ENCODE peak calls at places on chromosomes 5 and 9, in five cellular contexts. One of them, this sample, is unnamed.
A peak's percentile ranks its signal among the peaks of the same experiment; 100 is the strongest.

GRCh38 chr5:36344900-36345299 is 43.2 kb upstream of the RANBP3L start:
- DNase-seq in GM12892: no peak
- DNase-seq in H1: no peak
- DNase-seq in GM12878: no peak
- DNase-seq in K562: no peak
- DNase-seq in this sample: no peak

GRCh38 chr9:129379181-129379836 is 201.2 kb upstream of the IER5L start:
- DNase-seq in GM12892: no peak
- DNase-seq in H1: no peak
- DNase-seq in GM12878: no peak
- DNase-seq in K562: no peak
- DNase-seq in this sample: no peak

GRCh38 chr5:42454216-42454995 is 31.2 kb downstream of the GHR start:
- DNase-seq in GM12892: no peak
- DNase-seq in H1: no peak
- DNase-seq in GM12878: no peak
- DNase-seq in K562: no peak
- DNase-seq in this sample: no peak

GRCh38 chr5:117788596-117788995 is 1199.8 kb downstream of the DTWD2 start:
- DNase-seq in GM12892: no peak
- DNase-seq in H1: no peak
- DNase-seq in GM12878: no peak
- DNase-seq in K562: no peak
- DNase-seq in this sample: no peak

GRCh38 chr9:92405770-92406169 is 1.4 kb upstream of the OGN start:
- DNase-seq in GM12892: no peak
- DNase-seq in H1: no peak
- DNase-seq in GM12878: no peak
- DNase-seq in K562: no peak
- DNase-seq in this sample: no peak

GRCh38 chr9:128550226-128550625 is 2.2 kb upstream of the SPTAN1 start:
- DNase-seq in GM12892: no peak
- DNase-seq in H1: no peak
- DNase-seq in GM12878: no peak
- DNase-seq in K562: no peak
- DNase-seq in this sample: no peak

GRCh38 chr5:8848997-8849585 is 696.8 kb downstream of the SEMA5A start:
- DNase-seq in GM12892: no peak
- DNase-seq in H1: no peak
- DNase-seq in GM12878: no peak
- DNase-seq in K562: no peak
- DNase-seq in this sample: no peak

GRCh38 chr9:122179690-122180074 is 20.0 kb downstream of the MORN5 start:
- DNase-seq in GM12892: no peak
- DNase-seq in H1: no peak
- DNase-seq in GM12878: no peak
- DNase-seq in K562: no peak
- DNase-seq in this sample: no peak

GRCh38 chr9:18429065-18429464 is 44.9 kb upstream of the ADAMTSL1 start:
- DNase-seq in GM12892: no peak
- DNase-seq in H1: no peak
- DNase-seq in GM12878: no peak
- DNase-seq in K562: no peak
- DNase-seq in this sample: no peak

GRCh38 chr5:168064933-168065622 is 226.4 kb upstream of the WWC1 start:
- DNase-seq in GM12892: no peak
- DNase-seq in H1: no peak
- DNase-seq in GM12878: no peak
- DNase-seq in K562: no peak
- DNase-seq in this sample: no peak

GRCh38 chr9:3597792-3598191 is 72.0 kb upstream of the RFX3 start:
- DNase-seq in GM12892: no peak
- DNase-seq in H1: no peak
- DNase-seq in GM12878: no peak
- DNase-seq in K562: no peak
- DNase-seq in this sample: no peak

GRCh38 chr5:79088507-79088906 is 18.9 kb downstream of the BHMT2 start:
- DNase-seq in GM12892: no peak
- DNase-seq in H1: no peak
- DNase-seq in GM12878: no peak
- DNase-seq in K562: no peak
- DNase-seq in this sample: no peak

GRCh38 chr5:112390327-112390726 is 28.8 kb downstream of the EPB41L4A start:
- DNase-seq in GM12892: no peak
- DNase-seq in H1: no peak
- DNase-seq in GM12878: no peak
- DNase-seq in K562: no peak
- DNase-seq in this sample: no peak

GRCh38 chr5:125661584-125661983 is 761.6 kb upstream of the GRAMD2B start:
- DNase-seq in GM12892: no peak
- DNase-seq in H1: no peak
- DNase-seq in GM12878: no peak
- DNase-seq in K562: no peak
- DNase-seq in this sample: no peak

GRCh38 chr5:174045470-174046025 is at the start of gene NSG2:
- DNase-seq in GM12892: peak; percentile 41
- DNase-seq in H1: peak; percentile 83
- DNase-seq in GM12878: peak; percentile 16
- DNase-seq in K562: peak; percentile 75
- DNase-seq in this sample: peak; percentile 39

GRCh38 chr9:93267681-93268505 is 84.0 kb downstream of the WNK2 start:
- DNase-seq in GM12892: peak; percentile 13
- DNase-seq in H1: no peak
- DNase-seq in GM12878: no peak
- DNase-seq in K562: peak; percentile 3
- DNase-seq in this sample: peak; percentile 25

GRCh38 chr9:4541281-4541680 is 51.0 kb downstream of the SLC1A1 start:
- DNase-seq in GM12892: no peak
- DNase-seq in H1: no peak
- DNase-seq in GM12878: no peak
- DNase-seq in K562: no peak
- DNase-seq in this sample: no peak

GRCh38 chr5:145829708-145830361 is 5.3 kb downstream of the PRELID2 start:
- DNase-seq in GM12892: no peak
- DNase-seq in H1: no peak
- DNase-seq in GM12878: no peak
- DNase-seq in K562: no peak
- DNase-seq in this sample: no peak

GRCh38 chr5:137758719-137759312 is 4.7 kb upstream of the HNRNPA0 start:
- DNase-seq in GM12892: no peak
- DNase-seq in H1: no peak
- DNase-seq in GM12878: peak; percentile 57
- DNase-seq in K562: no peak
- DNase-seq in this sample: no peak

GRCh38 chr9:81390802-81391456 is 298.4 kb downstream of the TLE1 start:
- DNase-seq in GM12892: no peak
- DNase-seq in H1: no peak
- DNase-seq in GM12878: no peak
- DNase-seq in K562: no peak
- DNase-seq in this sample: no peak

GRCh38 chr5:39395521-39395920 is 29.3 kb downstream of the DAB2 start:
- DNase-seq in GM12892: no peak
- DNase-seq in H1: no peak
- DNase-seq in GM12878: no peak
- DNase-seq in K562: no peak
- DNase-seq in this sample: no peak

GRCh38 chr9:104854613-104855012 is 73.3 kb downstream of the ABCA1 start:
- DNase-seq in GM12892: no peak
- DNase-seq in H1: no peak
- DNase-seq in GM12878: no peak
- DNase-seq in K562: no peak
- DNase-seq in this sample: no peak

GRCh38 chr5:53730938-53731337 is 170.5 kb downstream of the NDUFS4 start:
- DNase-seq in GM12892: no peak
- DNase-seq in H1: no peak
- DNase-seq in GM12878: no peak
- DNase-seq in K562: no peak
- DNase-seq in this sample: no peak

GRCh38 chr9:840343-840742 is 1.2 kb upstream of the DMRT1 start:
- DNase-seq in GM12892: no peak
- DNase-seq in H1: peak; percentile 73
- DNase-seq in GM12878: no peak
- DNase-seq in K562: no peak
- DNase-seq in this sample: no peak
- TF ChIP-seq POLR2AphosphoS5 in GM12892: no peak
- TF ChIP-seq POLR2AphosphoS5 in H1: peak; percentile 92
- TF ChIP-seq POLR2AphosphoS5 in GM12878: no peak
- TF ChIP-seq POLR2AphosphoS5 in K562: no peak
- TF ChIP-seq POLR2AphosphoS5 in this sample: no peak

GRCh38 chr5:134648425-134649162 is at the start of gene SEC24A:
- DNase-seq in GM12892: peak; percentile 92
- DNase-seq in H1: peak; percentile 89
- DNase-seq in GM12878: no peak
- DNase-seq in K562: peak; percentile 89
- DNase-seq in this sample: peak; percentile 91

GRCh38 chr5:134649163-134649916 is 755 bp downstream of the SEC24A start:
- DNase-seq in GM12892: no peak
- DNase-seq in H1: no peak
- DNase-seq in GM12878: no peak
- DNase-seq in K562: peak; percentile 51
- DNase-seq in this sample: no peak

GRCh38 chr5:134647750-134648424 is 698 bp upstream of the SEC24A start:
- DNase-seq in GM12892: no peak
- DNase-seq in H1: no peak
- DNase-seq in GM12878: peak; percentile 85
- DNase-seq in K562: no peak
- DNase-seq in this sample: no peak

GRCh38 chr5:134656690-134657089 is 8.1 kb downstream of the SEC24A start:
- DNase-seq in GM12892: no peak
- DNase-seq in H1: no peak
- DNase-seq in GM12878: no peak
- DNase-seq in K562: no peak
- DNase-seq in this sample: no peak

GRCh38 chr5:134651531-134651930 is 2.9 kb downstream of the SEC24A start:
- DNase-seq in GM12892: no peak
- DNase-seq in H1: no peak
- DNase-seq in GM12878: no peak
- DNase-seq in K562: no peak
- DNase-seq in this sample: no peak
- TF ChIP-seq POLR2A in GM12892: no peak
- TF ChIP-seq POLR2A in H1: no peak
- TF ChIP-seq POLR2A in GM12878: no peak
- TF ChIP-seq POLR2A in K562: no peak
- TF ChIP-seq POLR2A in this sample: no peak

DNA sequence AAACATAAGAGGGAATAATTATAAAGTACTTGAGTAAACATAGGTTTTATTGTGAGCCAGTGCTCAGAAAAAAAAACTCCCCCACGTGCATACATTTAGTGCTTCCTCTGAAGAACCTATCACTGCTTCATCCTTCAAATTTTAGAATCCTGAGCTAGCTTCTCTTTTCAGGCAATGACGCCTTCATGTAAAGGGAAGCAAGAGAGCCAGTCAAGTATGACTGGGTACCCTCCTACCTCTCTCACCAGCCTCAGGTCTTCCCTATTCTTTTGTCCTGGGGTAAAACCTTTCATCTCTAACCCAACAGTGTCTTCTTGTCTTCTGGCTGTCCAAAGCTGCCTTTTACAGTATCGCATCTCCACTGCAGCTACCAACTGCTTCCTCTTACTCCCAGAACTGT is 32.0 kb downstream of the PLPP1 start:
- DNase-seq in GM12892: no peak
- DNase-seq in H1: no peak
- DNase-seq in GM12878: no peak
- DNase-seq in K562: no peak
- DNase-seq in this sample: no peak
- TF ChIP-seq TAF1 in GM12892: no peak
- TF ChIP-seq TAF1 in H1: no peak
- TF ChIP-seq TAF1 in GM12878: no peak
- TF ChIP-seq TAF1 in K562: no peak
- TF ChIP-seq TAF1 in this sample: no peak

GRCh38 chr9:69180670-69181069 is 6.6 kb downstream of the TJP2 start:
- DNase-seq in GM12892: no peak
- DNase-seq in H1: no peak
- DNase-seq in GM12878: no peak
- DNase-seq in K562: peak; percentile 85
- DNase-seq in this sample: no peak

GRCh38 chr9:69184266-69184665 is 10.2 kb downstream of the TJP2 start:
- DNase-seq in GM12892: no peak
- DNase-seq in H1: no peak
- DNase-seq in GM12878: no peak
- DNase-seq in K562: no peak
- DNase-seq in this sample: no peak

GRCh38 chr9:69180200-69180599 is 6.1 kb downstream of the TJP2 start:
- DNase-seq in GM12892: no peak
- DNase-seq in H1: no peak
- DNase-seq in GM12878: no peak
- DNase-seq in K562: no peak
- DNase-seq in this sample: no peak

GRCh38 chr9:69179037-69179436 is 5.0 kb downstream of the TJP2 start:
- DNase-seq in GM12892: no peak
- DNase-seq in H1: no peak
- DNase-seq in GM12878: no peak
- DNase-seq in K562: no peak
- DNase-seq in this sample: no peak

DNA sequence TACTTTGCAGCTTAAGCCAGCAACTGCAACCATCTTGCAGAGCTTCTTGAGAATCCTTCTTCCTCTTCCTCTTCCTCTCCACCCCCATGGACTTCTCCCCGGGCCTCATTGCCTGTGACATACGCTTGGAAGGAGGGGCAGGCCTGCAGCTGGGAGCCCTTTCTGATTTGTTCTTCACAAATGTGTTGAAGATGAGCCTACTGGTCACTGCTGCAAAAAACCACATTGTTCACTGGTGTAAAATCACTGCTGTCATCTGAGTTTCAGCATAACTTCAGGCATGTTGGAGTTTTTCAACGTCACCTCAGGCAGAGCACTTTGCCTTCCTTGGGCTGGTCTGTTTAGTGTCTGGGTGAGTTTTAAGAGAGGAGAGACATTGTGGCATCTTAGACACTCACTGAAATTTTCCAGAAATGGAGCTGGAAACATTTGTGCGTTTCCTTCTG is 7.9 kb downstream of the TJP2 start:
- DNase-seq in GM12892: no peak
- DNase-seq in H1: peak; percentile 33
- DNase-seq in GM12878: no peak
- DNase-seq in K562: no peak
- DNase-seq in this sample: no peak
- TF ChIP-seq POLR2AphosphoS5 in GM12892: no peak
- TF ChIP-seq POLR2AphosphoS5 in H1: no peak
- TF ChIP-seq POLR2AphosphoS5 in GM12878: no peak
- TF ChIP-seq POLR2AphosphoS5 in K562: no peak
- TF ChIP-seq POLR2AphosphoS5 in this sample: no peak